ENCODE peak calls at places on chromosomes 12 and 14, in ten cellular contexts. S is H54; M is stimulated activated CD4-positive, alpha-beta T cell treated with anti-CD3 and anti-CD28 coated beads, Interleukin-1b, Interleukin-23, amount 100 ng/mL, for 24 hours; O is HT-29; A is endodermal cell; B is IMR-90; U is T-helper 1 cell; V is small intestine; Y is CD8-positive, alpha-beta memory T cell; K is spleen. X is an unnamed sample.

GRCh38 chr14:104360522-104360921 is 219.0 kb upstream of the C14orf180 start:
- DNase-seq in S (no peak), M (no peak), O (no peak), A (peak), B (no peak), U (no peak), V (no peak), Y (no peak), K (no peak), X (peak)

GRCh38 chr12:29241821-29242591 is 92.9 kb downstream of the FAR2 start:
- DNase-seq in S (peak), M (no peak), O (peak), A (peak), B (peak), U (no peak), V (peak), Y (no peak), K (no peak), X (no peak)

GRCh38 chr14:105700622-105701288 is 174.4 kb downstream of the TMEM121 start:
- DNase-seq in S (no peak), M (no peak), O (no peak), A (no peak), B (no peak), U (no peak), V (no peak), Y (no peak), K (peak), X (no peak)

GRCh38 chr12:100954118-100954517 is 159.5 kb downstream of the ANO4 start:
- DNase-seq in S (no peak), M (no peak), O (no peak), A (peak), B (no peak), U (no peak), V (no peak), Y (no peak), K (no peak), X (no peak)

GRCh38 chr14:42470427-42470719 is 863.7 kb downstream of the LRFN5 start:
- DNase-seq in S (no peak), M (no peak), O (no peak), A (no peak), B (no peak), U (no peak), V (no peak), Y (no peak), K (no peak), X (no peak)

GRCh38 chr12:100741084-100741711 is 53.4 kb upstream of the ANO4 start:
- DNase-seq in S (no peak), M (no peak), O (peak), A (no peak), B (peak), U (no peak), V (peak), Y (no peak), K (no peak), X (no peak)

GRCh38 chr14:23294346-23294733 is 8.3 kb downstream of the PPP1R3E start:
- DNase-seq in S (no peak), M (no peak), O (no peak), A (peak), B (no peak), U (no peak), V (no peak), Y (no peak), K (no peak), X (no peak)

GRCh38 chr14:69719501-69719951 is 47.4 kb upstream of the SRSF5 start:
- DNase-seq in S (no peak), M (no peak), O (no peak), A (peak), B (peak), U (no peak), V (no peak), Y (no peak), K (no peak), X (no peak)

GRCh38 chr12:57868870-57869609 is 22.5 kb upstream of the CTDSP2 start:
- DNase-seq in S (no peak), M (no peak), O (no peak), A (peak), B (no peak), U (no peak), V (no peak), Y (no peak), K (no peak), X (no peak)

GRCh38 chr12:93581370-93581769 is 8.9 kb downstream of the SOCS2 start:
- DNase-seq in S (no peak), M (no peak), O (no peak), A (no peak), B (no peak), U (no peak), V (no peak), Y (no peak), K (no peak), X (no peak)

GRCh38 chr12:53754633-53755261 is 3.0 kb upstream of the CISTR start:
- DNase-seq in S (no peak), M (no peak), O (no peak), A (peak), B (peak), U (no peak), V (no peak), Y (no peak), K (no peak), X (no peak)

GRCh38 chr12:113874999-113875561 is 91.0 kb downstream of the RBM19 start:
- DNase-seq in S (peak), M (no peak), O (no peak), A (no peak), B (peak), U (no peak), V (no peak), Y (no peak), K (no peak), X (no peak)

GRCh38 chr12:96164951-96165858 is 29.0 kb upstream of the ELK3 start:
- DNase-seq in S (no peak), M (no peak), O (no peak), A (no peak), B (no peak), U (no peak), V (no peak), Y (no peak), K (peak), X (peak)

GRCh38 chr12:67515679-67516363 is 132.7 kb upstream of the DYRK2 start:
- DNase-seq in S (no peak), M (no peak), O (peak), A (peak), B (no peak), U (peak), V (peak), Y (no peak), K (no peak), X (no peak)

GRCh38 chr12:95214466-95214865 is 2.8 kb downstream of the FGD6 start:
- DNase-seq in S (no peak), M (no peak), O (no peak), A (no peak), B (no peak), U (no peak), V (no peak), Y (no peak), K (no peak), X (no peak)

GRCh38 chr14:24818054-24818822 is 184.2 kb upstream of the GZMB start:
- DNase-seq in S (no peak), M (no peak), O (peak), A (no peak), B (no peak), U (no peak), V (peak), Y (no peak), K (no peak), X (no peak)

GRCh38 chr12:45305904-45306303 is 90.0 kb downstream of the ANO6 start:
- DNase-seq in S (no peak), M (no peak), O (no peak), A (no peak), B (no peak), U (no peak), V (no peak), Y (no peak), K (no peak), X (no peak)

GRCh38 chr12:130992448-130992847 is 38.7 kb downstream of the ADGRD1 start:
- DNase-seq in S (no peak), M (no peak), O (no peak), A (no peak), B (no peak), U (no peak), V (peak), Y (no peak), K (peak), X (no peak)

GRCh38 chr12:42960087-42960527 is 370.6 kb upstream of the PRICKLE1 start:
- DNase-seq in S (no peak), M (no peak), O (no peak), A (no peak), B (peak), U (no peak), V (no peak), Y (no peak), K (no peak), X (no peak)

GRCh38 chr12:127339065-127339464 is 927.9 kb upstream of the TMEM132C start:
- DNase-seq in S (no peak), M (no peak), O (no peak), A (no peak), B (no peak), U (no peak), V (no peak), Y (no peak), K (no peak), X (no peak)

GRCh38 chr14:104801284-104802119 is 601 bp downstream of the ZBTB42 start:
- DNase-seq in S (no peak), M (no peak), O (no peak), A (no peak), B (no peak), U (no peak), V (peak), Y (no peak), K (no peak), X (no peak)

X was measured in cardiac septum.